ENCODE peak calls at places on chromosomes 16 and 17, in four cellular contexts. X, V, M and Y are unnamed samples.

GRCh38 chr17:52709724-52710123 is 551.2 kb upstream of the CA10 start:
- DNase-seq in X (no peak), V (no peak), M (no peak), Y (no peak)

GRCh38 chr17:32586666-32587065 is 99.9 kb downstream of the CDK5R1 start:
- DNase-seq in X (peak; percentile 45), V (no peak), M (no peak), Y (no peak)

GRCh38 chr16:24820522-24820921 is 25.2 kb upstream of the SLC5A11 start:
- DNase-seq in X (no peak), V (no peak), M (no peak), Y (no peak)

GRCh38 chr16:75559564-75560372 is 3.7 kb upstream of the TMEM231 start:
- DNase-seq in X (peak; percentile 28), V (no peak), M (peak; percentile 73), Y (peak; percentile 31)

GRCh38 chr16:85171809-85172464 is 59.7 kb upstream of the CIBAR2 start:
- DNase-seq in X (no peak), V (no peak), M (no peak), Y (no peak)

GRCh38 chr16:69471121-69471520 is 46.7 kb downstream of the CYB5B start:
- DNase-seq in X (no peak), V (no peak), M (no peak), Y (no peak)

GRCh38 chr17:71793550-71793949 is 327.3 kb upstream of the SOX9 start:
- DNase-seq in X (peak; percentile 30), V (no peak), M (peak; percentile 34), Y (no peak)

GRCh38 chr16:89696598-89697128 is 4.8 kb downstream of the SPATA2L start:
- DNase-seq in X (no peak), V (no peak), M (no peak), Y (no peak)

GRCh38 chr17:47821424-47822379 is at the start of gene OSBPL7:
- DNase-seq in X (peak; percentile 70), V (peak; percentile 88), M (peak; percentile 84), Y (peak; percentile 61)

GRCh38 chr16:31202402-31203385 is at the start of gene PYCARD:
- DNase-seq in X (peak; percentile 49), V (peak; percentile 81), M (peak; percentile 31), Y (peak; percentile 63)

GRCh38 chr16:72094266-72094610 is 591 bp downstream of the DHX38 start:
- DNase-seq in X (no peak), V (no peak), M (no peak), Y (no peak)

GRCh38 chr17:65559802-65560627 is 1.4 kb downstream of the AXIN2 start:
- DNase-seq in X (no peak), V (no peak), M (no peak), Y (peak; percentile 68)

GRCh38 chr17:77700165-77700881 is 258.2 kb upstream of the TNRC6C start:
- DNase-seq in X (no peak), V (no peak), M (no peak), Y (no peak)

DNA sequence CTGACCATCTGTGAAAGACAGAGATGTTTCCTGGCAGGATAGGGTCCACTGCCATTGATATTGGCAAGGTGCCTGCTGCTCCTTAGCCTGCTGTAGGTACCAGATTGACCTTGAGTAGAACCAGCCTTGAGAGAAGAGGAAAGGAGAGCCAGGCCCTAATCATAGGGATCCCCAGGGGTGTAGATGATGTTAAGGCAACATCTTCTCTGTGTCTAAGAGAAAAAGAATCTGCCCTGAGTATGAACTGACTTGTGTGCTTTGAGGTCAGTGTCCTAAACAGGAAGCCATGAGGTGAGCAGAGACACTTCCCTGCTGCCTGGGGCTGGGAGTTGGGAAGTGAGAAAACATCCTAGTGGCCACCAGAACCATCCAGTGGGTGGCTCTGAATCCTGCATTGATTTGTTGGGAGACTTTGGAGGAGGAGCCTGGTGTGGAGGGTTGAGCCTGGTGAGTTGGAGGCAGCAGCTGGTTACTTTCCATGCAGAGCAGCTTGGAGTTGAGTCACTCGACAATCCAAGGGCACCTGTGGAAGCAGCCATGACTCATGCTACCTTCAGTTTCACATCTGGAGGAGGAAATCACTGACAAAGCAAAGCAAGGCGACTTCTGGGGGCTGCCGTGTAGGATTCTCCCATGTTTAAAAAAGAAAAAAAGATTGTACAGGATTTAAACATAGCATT is 47.8 kb downstream of the BMERB1 start:
- DNase-seq in X (peak; percentile 98), V (peak; percentile 85), M (peak; percentile 97), Y (no peak)
- TF ChIP-seq CTCF in X (no peak), V (no peak), M (no peak), Y (no peak)

GRCh38 chr16:11585460-11586374 is 1.0 kb downstream of the LITAF start:
- DNase-seq in X (peak; percentile 33), V (no peak), M (no peak), Y (no peak)

GRCh38 chr16:11586375-11586855 is 304 bp downstream of the LITAF start:
- DNase-seq in X (no peak), V (no peak), M (no peak), Y (no peak)

GRCh38 chr16:11588321-11589244 is 1.9 kb upstream of the LITAF start:
- DNase-seq in X (no peak), V (no peak), M (no peak), Y (no peak)

GRCh38 chr16:11587643-11588247 is 1.0 kb upstream of the LITAF start:
- DNase-seq in X (no peak), V (no peak), M (no peak), Y (no peak)

GRCh38 chr16:11586856-11587642 is at the start of gene LITAF:
- DNase-seq in X (peak; percentile 74), V (peak; percentile 81), M (no peak), Y (peak; percentile 70)
- TF ChIP-seq CTCF in X (no peak), V (no peak), M (no peak), Y (no peak)

DNA sequence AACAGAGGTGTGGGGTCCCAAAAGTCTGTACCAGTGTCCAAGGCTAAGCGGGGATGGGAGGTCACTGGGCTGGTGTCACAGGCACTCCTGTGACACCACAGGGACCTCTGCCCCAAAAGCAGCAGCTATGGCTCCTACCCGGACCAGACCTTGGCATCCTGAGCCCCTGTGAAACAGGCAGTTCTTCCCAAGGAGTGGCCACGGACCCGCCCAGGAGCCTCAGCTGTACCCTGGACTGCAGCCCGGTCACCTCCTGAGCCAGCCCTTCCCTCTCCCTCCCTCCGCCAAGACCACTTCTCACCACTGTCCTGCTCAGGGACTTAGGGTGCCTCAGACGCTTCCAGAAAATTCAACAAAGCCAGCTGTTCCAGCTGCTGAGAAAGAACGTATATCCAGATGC is 13.8 kb upstream of the NCBP3 start:
- DNase-seq in X (no peak), V (no peak), M (no peak), Y (no peak)
- TF ChIP-seq CTCF in X (no peak), V (no peak), M (no peak), Y (no peak)

GRCh38 chr16:1107731-1108130 is 11.7 kb upstream of the C1QTNF8 start:
- DNase-seq in X (no peak), V (no peak), M (no peak), Y (no peak)

GRCh38 chr16:1107141-1107540 is 11.1 kb upstream of the C1QTNF8 start:
- DNase-seq in X (no peak), V (no peak), M (no peak), Y (no peak)

GRCh38 chr16:1108299-1109252 is 12.5 kb upstream of the C1QTNF8 start:
- DNase-seq in X (no peak), V (peak; percentile 92), M (peak; percentile 21), Y (no peak)

GRCh38 chr16:1105888-1106620 is 10.0 kb upstream of the C1QTNF8 start:
- DNase-seq in X (peak; percentile 26), V (peak; percentile 86), M (peak; percentile 12), Y (peak; percentile 86)

DNA sequence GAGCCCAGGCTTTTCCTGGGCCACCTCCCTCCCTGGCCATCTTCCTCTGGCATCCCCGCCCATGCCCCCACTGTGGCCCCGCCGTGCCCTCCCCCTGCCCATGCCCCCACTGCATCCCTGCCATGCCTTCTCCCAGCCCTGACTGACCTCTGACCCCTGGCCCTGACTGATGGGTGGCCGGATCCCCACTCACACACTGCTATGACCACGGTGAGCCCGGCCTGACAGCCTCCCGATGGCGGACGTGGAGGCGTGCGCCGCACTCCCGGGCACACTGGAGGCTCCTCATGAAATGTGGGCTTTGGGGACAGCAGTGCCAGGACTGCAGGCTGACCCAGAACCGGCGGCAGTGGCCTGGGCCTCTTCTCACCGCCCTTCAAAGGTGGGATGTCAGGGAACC is 10.6 kb upstream of the C1QTNF8 start:
- DNase-seq in X (no peak), V (no peak), M (no peak), Y (no peak)
- TF ChIP-seq CTCF in X (no peak), V (no peak), M (no peak), Y (no peak)

GRCh38 chr16:54140057-54140787 is 146.4 kb downstream of the IRX3 start:
- DNase-seq in X (no peak), V (no peak), M (no peak), Y (no peak)
- TF ChIP-seq CTCF in X (no peak), V (no peak), M (peak; percentile 5), Y (no peak)

GRCh38 chr16:57937861-57938260 is 33.1 kb downstream of the CNGB1 start:
- DNase-seq in X (no peak), V (no peak), M (no peak), Y (no peak)

GRCh38 chr16:57938484-57938883 is 32.4 kb downstream of the CNGB1 start:
- DNase-seq in X (no peak), V (no peak), M (no peak), Y (no peak)

GRCh38 chr16:57940382-57940966 is 30.5 kb downstream of the CNGB1 start:
- DNase-seq in X (no peak), V (no peak), M (no peak), Y (no peak)

GRCh38 chr16:57939872-57940224 is 31.1 kb downstream of the CNGB1 start:
- DNase-seq in X (no peak), V (no peak), M (no peak), Y (no peak)

DNA sequence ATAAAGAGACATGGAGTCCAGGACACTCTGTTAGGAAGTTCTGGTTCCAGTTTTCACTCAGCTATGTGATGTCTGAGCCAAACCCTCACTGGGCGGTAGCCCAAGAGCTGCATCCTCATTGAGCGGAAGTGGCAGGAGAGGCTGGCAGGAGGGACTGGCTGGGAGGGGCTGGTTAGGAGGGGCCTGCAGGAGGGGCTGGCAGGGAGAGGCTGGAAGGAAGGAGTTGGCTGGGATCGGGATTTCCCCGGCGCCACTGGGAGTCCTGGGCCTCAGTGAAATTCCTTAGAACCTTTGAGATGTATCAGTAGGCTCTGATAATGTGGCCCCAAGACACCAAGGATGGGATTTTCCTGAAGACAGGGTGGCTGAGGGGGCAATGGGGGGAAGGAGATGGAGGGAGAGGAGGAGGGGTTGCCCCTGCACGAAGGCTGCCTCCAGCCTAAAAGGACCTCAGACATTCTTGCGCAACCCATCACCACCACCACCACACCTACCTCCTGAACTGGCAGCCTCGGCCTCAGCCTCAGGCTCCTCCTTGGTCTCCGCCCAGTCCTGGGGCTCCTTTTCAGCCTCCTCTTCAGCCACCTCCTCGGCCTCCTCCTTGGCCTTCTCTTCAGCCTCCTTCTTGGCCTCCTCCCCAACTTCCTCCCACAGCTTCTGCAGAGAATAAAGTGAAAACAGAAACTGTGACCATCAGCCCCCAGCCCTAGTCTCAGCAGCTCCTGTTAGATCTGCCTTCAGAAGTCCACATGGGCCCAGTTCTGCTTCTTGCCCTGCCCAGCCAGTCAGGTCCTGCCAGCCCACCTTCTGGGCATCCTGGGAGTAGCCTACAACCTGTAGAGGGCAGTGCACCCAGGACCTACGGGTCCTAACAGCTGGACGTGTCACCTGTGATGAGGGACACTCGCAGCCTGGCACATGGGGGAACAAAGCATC is 31.7 kb downstream of the CNGB1 start:
- DNase-seq in X (peak; percentile 53), V (no peak), M (peak; percentile 71), Y (no peak)
- TF ChIP-seq CTCF in X (peak; percentile 22), V (no peak), M (no peak), Y (no peak)